ENCODE peak calls at places on chromosomes 13 and 19, in six cellular contexts. One of them, this sample, is unnamed.

GRCh38 chr19:40862785-40863184 is 12.5 kb upstream of the CYP2A6 start:
- DNase-seq in heart right ventricle: no peak
- DNase-seq in frontal cortex: no peak
- DNase-seq in PC-9: peak
- DNase-seq in bronchial epithelial cell: peak
- DNase-seq in transverse colon: no peak
- DNase-seq in this sample: no peak

GRCh38 chr13:111659842-111660241 is 339.4 kb downstream of the TEX29 start:
- DNase-seq in transverse colon: no peak
- DNase-seq in PC-9: no peak
- DNase-seq in bronchial epithelial cell: no peak
- DNase-seq in heart right ventricle: no peak
- DNase-seq in frontal cortex: no peak
- DNase-seq in this sample: no peak

GRCh38 chr19:51365211-51366049 is 758 bp downstream of the ETFB start:
- DNase-seq in PC-9: peak
- DNase-seq in frontal cortex: no peak
- DNase-seq in bronchial epithelial cell: peak
- DNase-seq in transverse colon: peak
- DNase-seq in heart right ventricle: peak
- DNase-seq in this sample: peak

GRCh38 chr19:35488677-35489076 is 1.6 kb downstream of the KRTDAP start:
- DNase-seq in frontal cortex: no peak
- DNase-seq in heart right ventricle: no peak
- DNase-seq in bronchial epithelial cell: no peak
- DNase-seq in transverse colon: no peak
- DNase-seq in PC-9: no peak
- DNase-seq in this sample: no peak

GRCh38 chr13:21976159-21976558 is 305.3 kb downstream of the FGF9 start:
- DNase-seq in transverse colon: no peak
- DNase-seq in frontal cortex: no peak
- DNase-seq in heart right ventricle: no peak
- DNase-seq in PC-9: no peak
- DNase-seq in bronchial epithelial cell: no peak
- DNase-seq in this sample: no peak

GRCh38 chr13:40648040-40648439 is 18.4 kb downstream of the FOXO1 start:
- DNase-seq in bronchial epithelial cell: no peak
- DNase-seq in PC-9: no peak
- DNase-seq in heart right ventricle: no peak
- DNase-seq in frontal cortex: no peak
- DNase-seq in transverse colon: no peak
- DNase-seq in this sample: no peak

GRCh38 chr13:104984296-104984818 is 1551.1 kb downstream of the EFNB2 start:
- DNase-seq in heart right ventricle: peak
- DNase-seq in bronchial epithelial cell: peak
- DNase-seq in frontal cortex: no peak
- DNase-seq in transverse colon: no peak
- DNase-seq in PC-9: no peak
- DNase-seq in this sample: no peak

GRCh38 chr19:38388310-38389100 is at the start of gene SPRED3:
- DNase-seq in frontal cortex: peak
- DNase-seq in PC-9: no peak
- DNase-seq in heart right ventricle: no peak
- DNase-seq in bronchial epithelial cell: no peak
- DNase-seq in transverse colon: no peak
- DNase-seq in this sample: peak

GRCh38 chr19:48123907-48124675 is 13.5 kb upstream of the PLA2G4C start:
- DNase-seq in PC-9: no peak
- DNase-seq in transverse colon: no peak
- DNase-seq in frontal cortex: no peak
- DNase-seq in bronchial epithelial cell: peak
- DNase-seq in heart right ventricle: no peak
- DNase-seq in this sample: peak

GRCh38 chr19:32651729-32652140 is 23.2 kb downstream of the ANKRD27 start:
- DNase-seq in heart right ventricle: peak
- DNase-seq in PC-9: no peak
- DNase-seq in frontal cortex: peak
- DNase-seq in bronchial epithelial cell: no peak
- DNase-seq in transverse colon: peak
- DNase-seq in this sample: no peak

GRCh38 chr13:28035146-28035782 is 46.8 kb upstream of the URAD start:
- DNase-seq in bronchial epithelial cell: peak
- DNase-seq in frontal cortex: no peak
- DNase-seq in PC-9: no peak
- DNase-seq in heart right ventricle: no peak
- DNase-seq in transverse colon: peak
- DNase-seq in this sample: peak

GRCh38 chr13:92137519-92137918 is 739.1 kb downstream of the GPC5 start:
- DNase-seq in bronchial epithelial cell: no peak
- DNase-seq in frontal cortex: no peak
- DNase-seq in heart right ventricle: no peak
- DNase-seq in transverse colon: no peak
- DNase-seq in PC-9: no peak
- DNase-seq in this sample: no peak

GRCh38 chr19:23526302-23526701 is 131.0 kb upstream of the ZNF91 start:
- DNase-seq in bronchial epithelial cell: peak
- DNase-seq in transverse colon: no peak
- DNase-seq in PC-9: peak
- DNase-seq in frontal cortex: no peak
- DNase-seq in heart right ventricle: no peak
- DNase-seq in this sample: no peak

GRCh38 chr19:35592226-35592625 is 6.3 kb downstream of the PMIS2 start:
- DNase-seq in heart right ventricle: no peak
- DNase-seq in bronchial epithelial cell: peak
- DNase-seq in frontal cortex: no peak
- DNase-seq in transverse colon: no peak
- DNase-seq in PC-9: no peak
- DNase-seq in this sample: peak

GRCh38 chr13:49869514-49869913 is 66.6 kb downstream of the SPRYD7 start:
- DNase-seq in transverse colon: no peak
- DNase-seq in PC-9: no peak
- DNase-seq in frontal cortex: no peak
- DNase-seq in heart right ventricle: no peak
- DNase-seq in bronchial epithelial cell: peak
- DNase-seq in this sample: peak